ENCODE peak calls at places on chromosomes 2 and 18, in four cellular contexts. O is head of caudate nucleus, F is iris pigment epithelial cell, N is kidney epithelial cell. Z is an unnamed sample.

GRCh38 chr2:237714690-237715458 is 83.7 kb upstream of the RBM44 start:
- DNase-seq in F (peak; percentile 42), O (no peak), N (no peak), Z (peak; percentile 93)

GRCh38 chr2:98908909-98909308 is 27.1 kb downstream of the CRACDL start:
- DNase-seq in F (peak; percentile 73), N (no peak), O (peak; percentile 60), Z (no peak)

GRCh38 chr18:63544017-63544416 is 1.8 kb downstream of the SERPINB12 start:
- DNase-seq in O (no peak), N (no peak), F (no peak), Z (no peak)

GRCh38 chr2:176399199-176399598 is 130.0 kb downstream of the MTX2 start:
- DNase-seq in F (no peak), N (no peak), O (no peak), Z (no peak)

GRCh38 chr18:4455113-4455811 is at the start of gene DLGAP1:
- DNase-seq in O (peak; percentile 71), N (peak; percentile 5), F (peak; percentile 22), Z (no peak)

GRCh38 chr2:60512641-60513040 is 40.8 kb downstream of the BCL11A start:
- DNase-seq in F (peak; percentile 24), N (no peak), O (peak; percentile 53), Z (peak; percentile 65)

GRCh38 chr18:47247036-47247832 is 4.2 kb downstream of the SKOR2 start:
- DNase-seq in F (no peak), O (no peak), N (no peak), Z (no peak)

GRCh38 chr18:2518473-2518872 is 52.8 kb downstream of the METTL4 start:
- DNase-seq in N (no peak), F (no peak), O (no peak), Z (peak; percentile 83)

GRCh38 chr2:216695401-216695821 is at the start of gene IGFBP5:
- DNase-seq in N (no peak), O (peak; percentile 80), F (peak; percentile 90), Z (no peak)

GRCh38 chr2:143355814-143356213 is 226.6 kb downstream of the ARHGAP15 start:
- DNase-seq in F (no peak), N (no peak), O (no peak), Z (no peak)

Z was measured in trophoblast cell.